ENCODE peak calls at places on chromosome 19, in seven cellular contexts. W is GM10248, V is heart right ventricle, N is cardiac muscle cell, T is breast epithelium, C is progenitor cell of endocrine pancreas, H is choroid plexus epithelial cell. D is an unnamed sample.
A peak's percentile ranks its signal among the peaks of the same experiment; 100 is the strongest.

GRCh38 chr19:15123031-15123890 is 16.1 kb downstream of the SYDE1 start:
- DNase-seq in W (no peak), V (no peak), N (no peak), T (no peak), C (no peak), H (no peak), D (no peak)

GRCh38 chr19:3185482-3186376 is at the start of gene NCLN:
- DNase-seq in W (peak; percentile 90), V (peak; percentile 95), N (peak; percentile 96), T (peak; percentile 90), C (peak; percentile 86), H (peak; percentile 96), D (peak; percentile 95)

GRCh38 chr19:49949735-49950589 is 11.0 kb downstream of the SIGLEC11 start:
- DNase-seq in W (no peak), V (no peak), N (no peak), T (no peak), C (no peak), H (no peak), D (no peak)

GRCh38 chr19:42178791-42179500 is 38.5 kb downstream of the DEDD2 start:
- DNase-seq in W (peak; percentile 35), V (no peak), N (no peak), T (no peak), C (no peak), H (no peak), D (no peak)

GRCh38 chr19:32800757-32801156 is 68.8 kb downstream of the SLC7A9 start:
- DNase-seq in W (no peak), V (no peak), N (no peak), T (no peak), C (no peak), H (no peak), D (no peak)

GRCh38 chr19:19064811-19065745 is 1.3 kb downstream of the SLC25A42 start:
- DNase-seq in W (peak; percentile 49), V (no peak), N (peak; percentile 22), T (no peak), C (no peak), H (peak; percentile 22), D (peak; percentile 11)

GRCh38 chr19:48874309-48875135 is 2.3 kb downstream of the PPP1R15A start:
- DNase-seq in W (no peak), V (no peak), N (peak; percentile 54), T (no peak), C (no peak), H (peak; percentile 44), D (peak; percentile 54)

GRCh38 chr19:51128227-51128626 is 3.5 kb downstream of the SIGLEC9 start:
- DNase-seq in W (no peak), V (no peak), N (no peak), T (no peak), C (no peak), H (no peak), D (no peak)

GRCh38 chr19:1079566-1080111 is 12.7 kb downstream of the ARHGAP45 start:
- DNase-seq in W (no peak), V (no peak), N (no peak), T (no peak), C (no peak), H (no peak), D (no peak)

GRCh38 chr19:55473613-55474012 is 2.8 kb upstream of the ZNF628 start:
- DNase-seq in W (no peak), V (no peak), N (no peak), T (no peak), C (no peak), H (peak; percentile 60), D (peak; percentile 76)

GRCh38 chr19:22619371-22619770 is 14.8 kb upstream of the ZNF492 start:
- DNase-seq in W (no peak), V (peak; percentile 42), N (no peak), T (no peak), C (no peak), H (no peak), D (no peak)

GRCh38 chr19:56476671-56477428 is at the start of gene ZNF667:
- DNase-seq in W (no peak), V (peak; percentile 13), N (peak; percentile 31), T (no peak), C (no peak), H (peak; percentile 38), D (peak; percentile 40)

GRCh38 chr19:17775991-17776803 is 18.7 kb upstream of the B3GNT3 start:
- DNase-seq in W (peak; percentile 93), V (no peak), N (peak; percentile 62), T (no peak), C (no peak), H (peak; percentile 46), D (peak; percentile 16)

GRCh38 chr19:15631817-15632216 is 8.9 kb upstream of the CYP4F3 start:
- DNase-seq in W (no peak), V (no peak), N (peak; percentile 11), T (no peak), C (no peak), H (peak; percentile 5), D (no peak)

GRCh38 chr19:17721821-17722220 is 2.5 kb downstream of the MAP1S start:
- DNase-seq in W (no peak), V (peak; percentile 31), N (no peak), T (no peak), C (no peak), H (peak; percentile 39), D (no peak)

GRCh38 chr19:50537769-50538230 is 24.1 kb upstream of the ASPDH start:
- DNase-seq in W (peak; percentile 84), V (peak; percentile 69), N (peak; percentile 90), T (no peak), C (peak; percentile 78), H (peak; percentile 80), D (peak; percentile 63)

GRCh38 chr19:19817357-19817756 is 4.2 kb downstream of the ZNF506 start:
- DNase-seq in W (no peak), V (no peak), N (no peak), T (no peak), C (no peak), H (no peak), D (no peak)

GRCh38 chr19:7391218-7391670 is 42.5 kb downstream of the ARHGEF18 start:
- DNase-seq in W (no peak), V (no peak), N (peak; percentile 83), T (no peak), C (no peak), H (peak; percentile 58), D (peak; percentile 81)

GRCh38 chr19:16372065-16372915 is 47.7 kb downstream of the KLF2 start:
- DNase-seq in W (no peak), V (no peak), N (no peak), T (no peak), C (no peak), H (no peak), D (no peak)

GRCh38 chr19:44725251-44725650 is 23.3 kb upstream of the BCL3 start:
- DNase-seq in W (no peak), V (no peak), N (no peak), T (no peak), C (no peak), H (no peak), D (no peak)

GRCh38 chr19:46786236-46787039 is 2.0 kb downstream of the SLC1A5 start:
- DNase-seq in W (peak; percentile 81), V (peak; percentile 77), N (peak; percentile 80), T (peak; percentile 73), C (no peak), H (peak; percentile 65), D (peak; percentile 87)
- TF ChIP-seq CTCF in W (no peak), V (no peak), N (no peak), T (no peak), C (no peak), H (no peak), D (no peak)

DNA sequence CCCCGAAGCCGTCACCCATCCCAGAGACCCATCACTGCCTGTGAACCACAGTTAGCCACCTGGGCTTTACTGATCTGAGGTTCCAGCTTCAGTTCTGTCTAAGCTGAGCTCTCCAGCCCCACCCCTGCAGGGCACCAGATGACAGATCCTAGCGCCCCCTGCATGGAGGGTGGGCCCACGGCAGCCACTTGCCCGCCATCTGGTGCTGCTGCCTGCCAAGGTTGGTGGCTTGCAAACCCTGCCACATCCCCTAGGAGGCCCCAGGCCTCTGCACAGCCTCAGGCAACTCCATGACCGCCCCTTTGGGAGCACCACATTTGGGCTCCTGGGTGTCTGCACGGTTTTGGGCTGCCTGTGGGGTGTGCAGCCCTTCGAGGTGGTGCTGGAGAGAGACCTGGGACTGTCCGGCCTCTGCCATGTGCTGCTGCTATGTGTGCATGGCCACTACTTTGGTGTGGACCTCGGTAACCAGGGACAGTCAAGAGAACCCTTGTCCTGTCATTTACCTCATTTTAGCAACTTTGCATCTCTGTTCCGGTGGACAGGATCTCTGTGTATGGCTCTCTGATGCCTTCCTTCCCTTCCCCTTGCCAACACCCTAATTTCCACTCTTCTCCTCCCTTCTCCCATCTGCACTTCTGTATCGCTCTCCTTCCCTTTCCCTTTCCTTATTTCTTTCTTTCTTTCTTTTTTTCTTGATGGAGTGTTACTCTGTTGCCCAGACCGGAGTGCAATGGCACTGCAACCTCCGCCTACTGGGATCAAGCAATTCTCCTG is 17.4 kb upstream of the SDHAF1 start:
- DNase-seq in W (no peak), V (no peak), N (no peak), T (no peak), C (no peak), H (no peak), D (no peak)
- TF ChIP-seq CTCF in W (peak; percentile 18), V (no peak), N (peak; percentile 6), T (no peak), C (peak; percentile 40), H (peak; percentile 32), D (peak; percentile 26)

GRCh38 chr19:45753548-45753947 is 15.5 kb downstream of the SIX5 start:
- DNase-seq in W (no peak), V (no peak), N (no peak), T (no peak), C (no peak), H (no peak), D (no peak)
- TF ChIP-seq CTCF in W (peak; percentile 19), V (no peak), N (no peak), T (no peak), C (no peak), H (peak; percentile 35), D (peak; percentile 19)

GRCh38 chr19:33903489-33903850 is 106.8 kb downstream of the KCTD15 start:
- DNase-seq in W (no peak), V (no peak), N (no peak), T (no peak), C (no peak), H (no peak), D (no peak)

GRCh38 chr19:33905937-33906577 is 109.4 kb downstream of the KCTD15 start:
- DNase-seq in W (no peak), V (peak; percentile 80), N (peak; percentile 64), T (peak; percentile 73), C (peak; percentile 64), H (peak; percentile 45), D (no peak)

GRCh38 chr19:33906578-33907335 is 110.1 kb downstream of the KCTD15 start:
- DNase-seq in W (no peak), V (peak; percentile 13), N (peak; percentile 50), T (peak; percentile 28), C (peak; percentile 15), H (peak; percentile 42), D (no peak)

GRCh38 chr19:33904681-33905080 is 108.0 kb downstream of the KCTD15 start:
- DNase-seq in W (no peak), V (peak; percentile 25), N (peak; percentile 52), T (peak; percentile 48), C (no peak), H (peak; percentile 93), D (no peak)

DNA sequence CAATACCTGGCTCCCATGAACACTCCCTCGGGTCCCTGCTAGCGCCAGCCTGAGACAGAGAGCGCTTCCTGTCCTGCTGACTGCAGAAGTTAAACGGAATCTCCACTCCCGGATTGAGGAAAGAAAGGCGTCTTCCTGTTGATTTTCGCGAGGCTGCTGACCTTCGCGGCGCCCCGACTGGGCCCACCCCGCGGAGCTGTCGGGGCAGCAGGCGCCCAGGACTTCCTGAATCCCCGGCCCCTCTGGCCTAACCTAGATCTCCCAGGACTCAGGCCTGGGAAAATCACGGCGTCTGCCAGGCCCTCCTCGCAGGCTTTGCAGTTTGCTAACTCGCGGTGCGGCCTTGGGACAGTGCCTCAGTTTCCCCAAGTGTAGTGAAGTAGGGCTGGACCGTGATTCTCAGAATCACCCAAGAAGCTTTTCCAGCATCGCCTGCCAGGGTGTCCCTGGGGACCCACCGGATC is 108.8 kb downstream of the KCTD15 start:
- DNase-seq in W (no peak), V (peak; percentile 55), N (peak; percentile 35), T (peak; percentile 22), C (peak; percentile 19), H (peak; percentile 46), D (no peak)
- TF ChIP-seq CTCF in W (no peak), V (no peak), N (no peak), T (no peak), C (no peak), H (no peak), D (no peak)